ENCODE peak calls at places on chromosomes 5 and 9, in five cellular contexts. A, X, P, J and H are unnamed samples.

GRCh38 chr9:34371886-34372597 is 4.7 kb downstream of the MYORG start:
- DNase-seq in A (no peak), X (no peak), P (no peak), J (no peak), H (no peak)

GRCh38 chr5:31860726-31861432 is 221.9 kb downstream of the PDZD2 start:
- DNase-seq in A (no peak), X (no peak), P (no peak), J (no peak), H (no peak)

GRCh38 chr9:98866435-98867108 is 59.1 kb downstream of the GALNT12 start:
- DNase-seq in A (no peak), X (no peak), P (no peak), J (no peak), H (no peak)

GRCh38 chr5:171927345-171927941 is 79.0 kb downstream of the FBXW11 start:
- DNase-seq in A (no peak), X (no peak), P (no peak), J (no peak), H (no peak)

GRCh38 chr5:134460551-134460950 is 48.9 kb upstream of the CDKN2AIPNL start:
- DNase-seq in A (no peak), X (peak), P (no peak), J (no peak), H (no peak)

GRCh38 chr9:97293207-97293721 is 14.2 kb upstream of the CCDC180 start:
- DNase-seq in A (no peak), X (peak), P (no peak), J (no peak), H (no peak)

GRCh38 chr5:74762599-74762998 is 4.3 kb downstream of the GFM2 start:
- DNase-seq in A (no peak), X (no peak), P (peak), J (no peak), H (no peak)

GRCh38 chr5:179217356-179217755 is 127.9 kb downstream of the ADAMTS2 start:
- DNase-seq in A (no peak), X (no peak), P (no peak), J (no peak), H (no peak)